ENCODE peak calls at places on chromosomes 5 and 9, in seven cellular contexts. X, M, Y, A, C, L and I are unnamed samples.

GRCh38 chr5:140806834-140807775 is at the start of gene PCDHA4:
- DNase-seq in X (peak), Y (no peak), C (no peak), M (peak), L (no peak), A (no peak), I (no peak)

GRCh38 chr5:14062178-14062577 is 81.0 kb upstream of the TRIO start:
- DNase-seq in Y (no peak), M (peak), A (peak), X (no peak), C (no peak), L (peak), I (no peak)

GRCh38 chr9:133989554-133990365 is 2.4 kb downstream of the VAV2 start:
- DNase-seq in L (no peak), C (no peak), Y (no peak), X (peak), M (no peak), A (no peak), I (no peak)

GRCh38 chr9:36864491-36865410 is 169.3 kb downstream of the PAX5 start:
- DNase-seq in L (no peak), Y (no peak), C (no peak), M (no peak), A (no peak), X (peak), I (peak)

GRCh38 chr9:114884787-114885452 is 45.5 kb downstream of the TNFSF8 start:
- DNase-seq in C (no peak), Y (peak), X (no peak), L (peak), M (peak), A (peak), I (no peak)

GRCh38 chr9:70085241-70085640 is 41.6 kb downstream of the MAMDC2 start:
- DNase-seq in C (no peak), L (peak), A (no peak), X (no peak), Y (no peak), M (peak), I (no peak)

GRCh38 chr9:137114613-137115393 is at the start of gene DPP7:
- DNase-seq in C (peak), X (peak), Y (peak), L (peak), M (peak), A (peak), I (peak)

GRCh38 chr5:128478386-128479368 is 59.4 kb downstream of the FBN2 start:
- DNase-seq in C (no peak), M (no peak), Y (no peak), L (no peak), A (no peak), X (no peak), I (no peak)

GRCh38 chr5:172820046-172820767 is 13.8 kb upstream of the ERGIC1 start:
- DNase-seq in L (peak), A (peak), X (no peak), M (peak), Y (peak), C (no peak), I (no peak)

GRCh38 chr5:60943624-60944023 is 1.2 kb downstream of the ERCC8 start:
- DNase-seq in A (no peak), M (peak), X (no peak), C (no peak), Y (no peak), L (no peak), I (no peak)

GRCh38 chr5:160520609-160521391 is 99.1 kb downstream of the PTTG1 start:
- DNase-seq in C (no peak), A (no peak), M (peak), L (no peak), Y (no peak), X (no peak), I (no peak)

GRCh38 chr5:80569086-80569960 is 757 bp downstream of the ANKRD34B start:
- DNase-seq in C (no peak), X (no peak), A (peak), Y (no peak), L (no peak), M (no peak), I (peak)

GRCh38 chr9:136152931-136153330 is 34.3 kb upstream of the TMEM250 start:
- DNase-seq in M (no peak), C (no peak), X (no peak), L (no peak), A (no peak), Y (no peak), I (no peak)

GRCh38 chr5:35046754-35047153 is 995 bp downstream of the AGXT2 start:
- DNase-seq in C (no peak), Y (no peak), X (no peak), M (peak), L (peak), A (peak), I (no peak)

GRCh38 chr5:40738502-40738901 is 17.3 kb downstream of the TTC33 start:
- DNase-seq in C (no peak), X (no peak), M (no peak), L (peak), A (no peak), Y (no peak), I (no peak)

GRCh38 chr5:37840036-37840909 is at the start of gene GDNF:
- DNase-seq in X (peak), M (peak), L (peak), Y (peak), C (no peak), A (peak), I (no peak)

GRCh38 chr9:97889941-97890557 is 32.3 kb downstream of the TRMO start:
- DNase-seq in X (peak), A (peak), L (no peak), C (peak), Y (peak), M (peak), I (no peak)

GRCh38 chr9:69223605-69224004 is 49.5 kb downstream of the TJP2 start:
- DNase-seq in L (peak), M (peak), C (no peak), X (no peak), Y (no peak), A (peak), I (peak)

GRCh38 chr5:998276-998974 is 10.2 kb upstream of the NKD2 start:
- DNase-seq in A (no peak), C (no peak), M (no peak), L (no peak), X (peak), Y (peak), I (peak)

GRCh38 chr5:124162782-124163532 is 583.5 kb downstream of the ZNF608 start:
- DNase-seq in M (peak), L (no peak), A (peak), C (no peak), X (peak), Y (peak), I (no peak)

GRCh38 chr5:77893225-77893860 is 117.2 kb upstream of the TBCA start:
- DNase-seq in X (no peak), M (peak), L (peak), C (no peak), A (peak), Y (no peak), I (no peak)

GRCh38 chr5:106312360-106312759 is 1358.4 kb downstream of the EFNA5 start:
- DNase-seq in M (no peak), X (no peak), Y (no peak), A (peak), C (no peak), L (peak), I (no peak)

GRCh38 chr5:99449786-99450185 is 521.0 kb upstream of the CHD1 start:
- DNase-seq in X (no peak), C (no peak), M (peak), L (peak), A (peak), Y (no peak), I (no peak)